ENCODE peak calls at places on chromosome 11, in four cellular contexts. Z is memory B cell, F is ecto neural progenitor cell, K is activated B cell treated with CpG ODN at 0.5 μM for 24 hours. U is an unnamed sample.

GRCh38 chr11:67271548-67272284 is 5.4 kb downstream of the GRK2 start:
- DNase-seq in K (peak), F (no peak), Z (no peak), U (no peak)

GRCh38 chr11:16827139-16827538 is 88.7 kb downstream of the C11orf58 start:
- DNase-seq in F (no peak), Z (no peak), K (no peak), U (no peak)

GRCh38 chr11:71200172-71200716 is 52.1 kb downstream of the SHANK2 start:
- DNase-seq in Z (no peak), F (no peak), K (no peak), U (no peak)

GRCh38 chr11:106236295-106236694 is 158.8 kb downstream of the AASDHPPT start:
- DNase-seq in F (no peak), K (no peak), Z (no peak), U (no peak)

GRCh38 chr11:72816404-72816990 is 2.3 kb downstream of the ATG16L2 start:
- DNase-seq in F (peak), Z (no peak), K (no peak), U (no peak)

GRCh38 chr11:73194593-73194992 is 23.5 kb upstream of the P2RY2 start:
- DNase-seq in F (no peak), K (no peak), Z (no peak), U (no peak)

GRCh38 chr11:11871991-11872401 is 30.2 kb downstream of the USP47 start:
- DNase-seq in K (no peak), F (no peak), Z (no peak), U (no peak)

GRCh38 chr11:105935791-105936190 is 86.2 kb downstream of the MSANTD4 start:
- DNase-seq in K (no peak), F (no peak), Z (no peak), U (no peak)

GRCh38 chr11:31464436-31464835 is 45.0 kb downstream of the IMMP1L start:
- DNase-seq in F (no peak), Z (no peak), K (no peak), U (no peak)

GRCh38 chr11:16741473-16741872 is 3.0 kb downstream of the C11orf58 start:
- DNase-seq in Z (no peak), F (no peak), K (no peak), U (no peak)

GRCh38 chr11:128437137-128437536 is 150.2 kb downstream of the ETS1 start:
- DNase-seq in Z (no peak), F (no peak), K (no peak), U (no peak)

GRCh38 chr11:99234534-99234933 is 213.8 kb downstream of the CNTN5 start:
- DNase-seq in K (no peak), F (no peak), Z (no peak), U (no peak)

GRCh38 chr11:76701701-76702100 is 31.2 kb upstream of the LRRC32 start:
- DNase-seq in F (no peak), Z (no peak), K (no peak), U (no peak)

GRCh38 chr11:120835601-120836228 is 188.2 kb upstream of the TBCEL start:
- DNase-seq in K (no peak), F (no peak), Z (no peak), U (peak)

GRCh38 chr11:47923667-47924066 is 56.7 kb upstream of the PTPRJ start:
- DNase-seq in Z (no peak), K (no peak), F (no peak), U (no peak)

GRCh38 chr11:504053-504993 is 2.7 kb downstream of the RNH1 start:
- DNase-seq in Z (no peak), F (no peak), K (peak), U (no peak)

GRCh38 chr11:2507212-2507901 is 62.5 kb downstream of the KCNQ1 start:
- DNase-seq in Z (no peak), F (no peak), K (peak), U (no peak)

GRCh38 chr11:61766353-61766841 is 14.0 kb downstream of the MYRF start:
- DNase-seq in K (no peak), Z (no peak), F (no peak), U (no peak)

U was measured in GM19239.